ENCODE peak calls at places on chromosomes 12 and 14, in eight cellular contexts. One of them, this sample, is unnamed.

GRCh38 chr14:72924332-72924731 is 1.9 kb upstream of the DCAF4 start:
- DNase-seq in adrenal gland: no peak
- DNase-seq in NCI-H2081: no peak
- DNase-seq in OCI-LY7: no peak
- DNase-seq in D341Med: no peak
- DNase-seq in uterus: no peak
- DNase-seq in stimulated activated CD4-positive, alpha-beta T cell treated with anti-CD3 and anti-CD28 coated beads, Interleukin-15, amount 100 ng/mL, for 1 hour: no peak
- DNase-seq in activated CD4-positive, alpha-beta T cell treated with anti-CD3 and anti-CD28 coated beads, Interleukin-2, amount 10 ng/mL, durations not matched to agents 7 days and 5 days: no peak
- DNase-seq in this sample: no peak

GRCh38 chr14:92848941-92849340 is 54.8 kb downstream of the GOLGA5 start:
- DNase-seq in adrenal gland: no peak
- DNase-seq in NCI-H2081: peak
- DNase-seq in OCI-LY7: no peak
- DNase-seq in D341Med: no peak
- DNase-seq in uterus: no peak
- DNase-seq in stimulated activated CD4-positive, alpha-beta T cell treated with anti-CD3 and anti-CD28 coated beads, Interleukin-15, amount 100 ng/mL, for 1 hour: no peak
- DNase-seq in activated CD4-positive, alpha-beta T cell treated with anti-CD3 and anti-CD28 coated beads, Interleukin-2, amount 10 ng/mL, durations not matched to agents 7 days and 5 days: no peak
- DNase-seq in this sample: no peak

GRCh38 chr14:92659765-92660561 is 88.5 kb downstream of the LGMN start:
- DNase-seq in adrenal gland: peak
- DNase-seq in NCI-H2081: no peak
- DNase-seq in OCI-LY7: peak
- DNase-seq in D341Med: no peak
- DNase-seq in uterus: no peak
- DNase-seq in stimulated activated CD4-positive, alpha-beta T cell treated with anti-CD3 and anti-CD28 coated beads, Interleukin-15, amount 100 ng/mL, for 1 hour: no peak
- DNase-seq in activated CD4-positive, alpha-beta T cell treated with anti-CD3 and anti-CD28 coated beads, Interleukin-2, amount 10 ng/mL, durations not matched to agents 7 days and 5 days: no peak
- DNase-seq in this sample: no peak

GRCh38 chr12:96383991-96384390 is 16.2 kb downstream of the CDK17 start:
- DNase-seq in adrenal gland: no peak
- DNase-seq in NCI-H2081: no peak
- DNase-seq in OCI-LY7: no peak
- DNase-seq in D341Med: no peak
- DNase-seq in uterus: no peak
- DNase-seq in stimulated activated CD4-positive, alpha-beta T cell treated with anti-CD3 and anti-CD28 coated beads, Interleukin-15, amount 100 ng/mL, for 1 hour: no peak
- DNase-seq in activated CD4-positive, alpha-beta T cell treated with anti-CD3 and anti-CD28 coated beads, Interleukin-2, amount 10 ng/mL, durations not matched to agents 7 days and 5 days: no peak
- DNase-seq in this sample: no peak

GRCh38 chr12:81670759-81671158 is 88.4 kb downstream of the PPFIA2 start:
- DNase-seq in adrenal gland: no peak
- DNase-seq in NCI-H2081: no peak
- DNase-seq in OCI-LY7: no peak
- DNase-seq in D341Med: no peak
- DNase-seq in uterus: no peak
- DNase-seq in stimulated activated CD4-positive, alpha-beta T cell treated with anti-CD3 and anti-CD28 coated beads, Interleukin-15, amount 100 ng/mL, for 1 hour: no peak
- DNase-seq in activated CD4-positive, alpha-beta T cell treated with anti-CD3 and anti-CD28 coated beads, Interleukin-2, amount 10 ng/mL, durations not matched to agents 7 days and 5 days: no peak
- DNase-seq in this sample: no peak

GRCh38 chr12:103901518-103902173 is 28.6 kb upstream of the HSP90B1 start:
- DNase-seq in adrenal gland: no peak
- DNase-seq in NCI-H2081: peak
- DNase-seq in OCI-LY7: no peak
- DNase-seq in D341Med: no peak
- DNase-seq in uterus: no peak
- DNase-seq in stimulated activated CD4-positive, alpha-beta T cell treated with anti-CD3 and anti-CD28 coated beads, Interleukin-15, amount 100 ng/mL, for 1 hour: no peak
- DNase-seq in activated CD4-positive, alpha-beta T cell treated with anti-CD3 and anti-CD28 coated beads, Interleukin-2, amount 10 ng/mL, durations not matched to agents 7 days and 5 days: peak
- DNase-seq in this sample: peak

GRCh38 chr14:81366884-81367283 is 33.2 kb downstream of the STON2 start:
- DNase-seq in adrenal gland: no peak
- DNase-seq in NCI-H2081: no peak
- DNase-seq in OCI-LY7: no peak
- DNase-seq in D341Med: no peak
- DNase-seq in uterus: no peak
- DNase-seq in stimulated activated CD4-positive, alpha-beta T cell treated with anti-CD3 and anti-CD28 coated beads, Interleukin-15, amount 100 ng/mL, for 1 hour: no peak
- DNase-seq in activated CD4-positive, alpha-beta T cell treated with anti-CD3 and anti-CD28 coated beads, Interleukin-2, amount 10 ng/mL, durations not matched to agents 7 days and 5 days: no peak
- DNase-seq in this sample: no peak

GRCh38 chr14:104982548-104983230 is 2.9 kb upstream of the CLBA1 start:
- DNase-seq in adrenal gland: no peak
- DNase-seq in NCI-H2081: no peak
- DNase-seq in OCI-LY7: no peak
- DNase-seq in D341Med: no peak
- DNase-seq in uterus: no peak
- DNase-seq in stimulated activated CD4-positive, alpha-beta T cell treated with anti-CD3 and anti-CD28 coated beads, Interleukin-15, amount 100 ng/mL, for 1 hour: no peak
- DNase-seq in activated CD4-positive, alpha-beta T cell treated with anti-CD3 and anti-CD28 coated beads, Interleukin-2, amount 10 ng/mL, durations not matched to agents 7 days and 5 days: no peak
- DNase-seq in this sample: no peak

GRCh38 chr12:91877461-91878230 is 268.0 kb downstream of the BTG1 start:
- DNase-seq in adrenal gland: no peak
- DNase-seq in NCI-H2081: no peak
- DNase-seq in OCI-LY7: no peak
- DNase-seq in D341Med: no peak
- DNase-seq in uterus: no peak
- DNase-seq in stimulated activated CD4-positive, alpha-beta T cell treated with anti-CD3 and anti-CD28 coated beads, Interleukin-15, amount 100 ng/mL, for 1 hour: no peak
- DNase-seq in activated CD4-positive, alpha-beta T cell treated with anti-CD3 and anti-CD28 coated beads, Interleukin-2, amount 10 ng/mL, durations not matched to agents 7 days and 5 days: no peak
- DNase-seq in this sample: peak

GRCh38 chr12:105235299-105235746 is 651 bp downstream of the APPL2 start:
- DNase-seq in adrenal gland: no peak
- DNase-seq in NCI-H2081: peak
- DNase-seq in OCI-LY7: peak
- DNase-seq in D341Med: no peak
- DNase-seq in uterus: no peak
- DNase-seq in stimulated activated CD4-positive, alpha-beta T cell treated with anti-CD3 and anti-CD28 coated beads, Interleukin-15, amount 100 ng/mL, for 1 hour: no peak
- DNase-seq in activated CD4-positive, alpha-beta T cell treated with anti-CD3 and anti-CD28 coated beads, Interleukin-2, amount 10 ng/mL, durations not matched to agents 7 days and 5 days: no peak
- DNase-seq in this sample: no peak

GRCh38 chr12:52584156-52584682 is 10.6 kb upstream of the KRT74 start:
- DNase-seq in adrenal gland: no peak
- DNase-seq in NCI-H2081: no peak
- DNase-seq in OCI-LY7: no peak
- DNase-seq in D341Med: no peak
- DNase-seq in uterus: no peak
- DNase-seq in stimulated activated CD4-positive, alpha-beta T cell treated with anti-CD3 and anti-CD28 coated beads, Interleukin-15, amount 100 ng/mL, for 1 hour: no peak
- DNase-seq in activated CD4-positive, alpha-beta T cell treated with anti-CD3 and anti-CD28 coated beads, Interleukin-2, amount 10 ng/mL, durations not matched to agents 7 days and 5 days: no peak
- DNase-seq in this sample: no peak

GRCh38 chr14:36451346-36452065 is 68.5 kb downstream of the NKX2-1 start:
- DNase-seq in adrenal gland: no peak
- DNase-seq in NCI-H2081: no peak
- DNase-seq in OCI-LY7: no peak
- DNase-seq in D341Med: no peak
- DNase-seq in uterus: no peak
- DNase-seq in stimulated activated CD4-positive, alpha-beta T cell treated with anti-CD3 and anti-CD28 coated beads, Interleukin-15, amount 100 ng/mL, for 1 hour: no peak
- DNase-seq in activated CD4-positive, alpha-beta T cell treated with anti-CD3 and anti-CD28 coated beads, Interleukin-2, amount 10 ng/mL, durations not matched to agents 7 days and 5 days: no peak
- DNase-seq in this sample: no peak

GRCh38 chr12:120495189-120495722 is 657 bp upstream of the DYNLL1 start:
- DNase-seq in adrenal gland: no peak
- DNase-seq in NCI-H2081: no peak
- DNase-seq in OCI-LY7: no peak
- DNase-seq in D341Med: no peak
- DNase-seq in uterus: peak
- DNase-seq in stimulated activated CD4-positive, alpha-beta T cell treated with anti-CD3 and anti-CD28 coated beads, Interleukin-15, amount 100 ng/mL, for 1 hour: no peak
- DNase-seq in activated CD4-positive, alpha-beta T cell treated with anti-CD3 and anti-CD28 coated beads, Interleukin-2, amount 10 ng/mL, durations not matched to agents 7 days and 5 days: no peak
- DNase-seq in this sample: no peak

GRCh38 chr14:35879654-35880249 is 53.6 kb downstream of the BRMS1L start:
- DNase-seq in adrenal gland: no peak
- DNase-seq in NCI-H2081: no peak
- DNase-seq in OCI-LY7: peak
- DNase-seq in D341Med: no peak
- DNase-seq in uterus: no peak
- DNase-seq in stimulated activated CD4-positive, alpha-beta T cell treated with anti-CD3 and anti-CD28 coated beads, Interleukin-15, amount 100 ng/mL, for 1 hour: no peak
- DNase-seq in activated CD4-positive, alpha-beta T cell treated with anti-CD3 and anti-CD28 coated beads, Interleukin-2, amount 10 ng/mL, durations not matched to agents 7 days and 5 days: no peak
- DNase-seq in this sample: peak

GRCh38 chr12:78865297-78865955 is 852 bp downstream of the SYT1 start:
- DNase-seq in adrenal gland: no peak
- DNase-seq in NCI-H2081: peak
- DNase-seq in OCI-LY7: no peak
- DNase-seq in D341Med: no peak
- DNase-seq in uterus: no peak
- DNase-seq in stimulated activated CD4-positive, alpha-beta T cell treated with anti-CD3 and anti-CD28 coated beads, Interleukin-15, amount 100 ng/mL, for 1 hour: no peak
- DNase-seq in activated CD4-positive, alpha-beta T cell treated with anti-CD3 and anti-CD28 coated beads, Interleukin-2, amount 10 ng/mL, durations not matched to agents 7 days and 5 days: no peak
- DNase-seq in this sample: no peak

GRCh38 chr12:16299403-16299802 is 21.9 kb upstream of the SLC15A5 start:
- DNase-seq in adrenal gland: no peak
- DNase-seq in NCI-H2081: no peak
- DNase-seq in OCI-LY7: no peak
- DNase-seq in D341Med: no peak
- DNase-seq in uterus: no peak
- DNase-seq in stimulated activated CD4-positive, alpha-beta T cell treated with anti-CD3 and anti-CD28 coated beads, Interleukin-15, amount 100 ng/mL, for 1 hour: no peak
- DNase-seq in activated CD4-positive, alpha-beta T cell treated with anti-CD3 and anti-CD28 coated beads, Interleukin-2, amount 10 ng/mL, durations not matched to agents 7 days and 5 days: no peak
- DNase-seq in this sample: no peak

GRCh38 chr12:65656904-65657351 is 167.4 kb upstream of the HMGA2 start:
- DNase-seq in adrenal gland: no peak
- DNase-seq in NCI-H2081: no peak
- DNase-seq in OCI-LY7: no peak
- DNase-seq in D341Med: no peak
- DNase-seq in uterus: no peak
- DNase-seq in stimulated activated CD4-positive, alpha-beta T cell treated with anti-CD3 and anti-CD28 coated beads, Interleukin-15, amount 100 ng/mL, for 1 hour: no peak
- DNase-seq in activated CD4-positive, alpha-beta T cell treated with anti-CD3 and anti-CD28 coated beads, Interleukin-2, amount 10 ng/mL, durations not matched to agents 7 days and 5 days: no peak
- DNase-seq in this sample: no peak

GRCh38 chr14:91374897-91375747 is 42.5 kb downstream of the CCDC88C start:
- DNase-seq in adrenal gland: no peak
- DNase-seq in NCI-H2081: peak
- DNase-seq in OCI-LY7: peak
- DNase-seq in D341Med: peak
- DNase-seq in uterus: no peak
- DNase-seq in stimulated activated CD4-positive, alpha-beta T cell treated with anti-CD3 and anti-CD28 coated beads, Interleukin-15, amount 100 ng/mL, for 1 hour: no peak
- DNase-seq in activated CD4-positive, alpha-beta T cell treated with anti-CD3 and anti-CD28 coated beads, Interleukin-2, amount 10 ng/mL, durations not matched to agents 7 days and 5 days: no peak
- DNase-seq in this sample: peak

GRCh38 chr12:23084236-23084995 is 459.4 kb downstream of the ETNK1 start:
- DNase-seq in adrenal gland: no peak
- DNase-seq in NCI-H2081: peak
- DNase-seq in OCI-LY7: no peak
- DNase-seq in D341Med: no peak
- DNase-seq in uterus: no peak
- DNase-seq in stimulated activated CD4-positive, alpha-beta T cell treated with anti-CD3 and anti-CD28 coated beads, Interleukin-15, amount 100 ng/mL, for 1 hour: no peak
- DNase-seq in activated CD4-positive, alpha-beta T cell treated with anti-CD3 and anti-CD28 coated beads, Interleukin-2, amount 10 ng/mL, durations not matched to agents 7 days and 5 days: no peak
- DNase-seq in this sample: no peak

GRCh38 chr12:76020281-76020680 is 11.3 kb downstream of the PHLDA1 start:
- DNase-seq in adrenal gland: peak
- DNase-seq in NCI-H2081: no peak
- DNase-seq in OCI-LY7: no peak
- DNase-seq in D341Med: no peak
- DNase-seq in uterus: no peak
- DNase-seq in stimulated activated CD4-positive, alpha-beta T cell treated with anti-CD3 and anti-CD28 coated beads, Interleukin-15, amount 100 ng/mL, for 1 hour: peak
- DNase-seq in activated CD4-positive, alpha-beta T cell treated with anti-CD3 and anti-CD28 coated beads, Interleukin-2, amount 10 ng/mL, durations not matched to agents 7 days and 5 days: peak
- DNase-seq in this sample: peak

GRCh38 chr14:94936411-94936892 is 166.5 kb upstream of the GSC start:
- DNase-seq in adrenal gland: peak
- DNase-seq in NCI-H2081: peak
- DNase-seq in OCI-LY7: no peak
- DNase-seq in D341Med: peak
- DNase-seq in uterus: peak
- DNase-seq in stimulated activated CD4-positive, alpha-beta T cell treated with anti-CD3 and anti-CD28 coated beads, Interleukin-15, amount 100 ng/mL, for 1 hour: no peak
- DNase-seq in activated CD4-positive, alpha-beta T cell treated with anti-CD3 and anti-CD28 coated beads, Interleukin-2, amount 10 ng/mL, durations not matched to agents 7 days and 5 days: no peak
- DNase-seq in this sample: no peak

GRCh38 chr14:67172520-67172919 is 16.7 kb upstream of the GARIN2 start:
- DNase-seq in adrenal gland: no peak
- DNase-seq in NCI-H2081: no peak
- DNase-seq in OCI-LY7: no peak
- DNase-seq in D341Med: no peak
- DNase-seq in uterus: no peak
- DNase-seq in stimulated activated CD4-positive, alpha-beta T cell treated with anti-CD3 and anti-CD28 coated beads, Interleukin-15, amount 100 ng/mL, for 1 hour: no peak
- DNase-seq in activated CD4-positive, alpha-beta T cell treated with anti-CD3 and anti-CD28 coated beads, Interleukin-2, amount 10 ng/mL, durations not matched to agents 7 days and 5 days: no peak
- DNase-seq in this sample: no peak

GRCh38 chr12:22447223-22447622 is 97.1 kb downstream of the C2CD5 start:
- DNase-seq in adrenal gland: no peak
- DNase-seq in NCI-H2081: peak
- DNase-seq in OCI-LY7: no peak
- DNase-seq in D341Med: peak
- DNase-seq in uterus: no peak
- DNase-seq in stimulated activated CD4-positive, alpha-beta T cell treated with anti-CD3 and anti-CD28 coated beads, Interleukin-15, amount 100 ng/mL, for 1 hour: no peak
- DNase-seq in activated CD4-positive, alpha-beta T cell treated with anti-CD3 and anti-CD28 coated beads, Interleukin-2, amount 10 ng/mL, durations not matched to agents 7 days and 5 days: no peak
- DNase-seq in this sample: no peak

GRCh38 chr12:65534105-65534841 is 255.8 kb downstream of the MSRB3 start:
- DNase-seq in adrenal gland: no peak
- DNase-seq in NCI-H2081: no peak
- DNase-seq in OCI-LY7: no peak
- DNase-seq in D341Med: no peak
- DNase-seq in uterus: no peak
- DNase-seq in stimulated activated CD4-positive, alpha-beta T cell treated with anti-CD3 and anti-CD28 coated beads, Interleukin-15, amount 100 ng/mL, for 1 hour: no peak
- DNase-seq in activated CD4-positive, alpha-beta T cell treated with anti-CD3 and anti-CD28 coated beads, Interleukin-2, amount 10 ng/mL, durations not matched to agents 7 days and 5 days: no peak
- DNase-seq in this sample: no peak

GRCh38 chr12:123388948-123389559 is 5.1 kb downstream of the KMT5A start:
- DNase-seq in adrenal gland: no peak
- DNase-seq in NCI-H2081: no peak
- DNase-seq in OCI-LY7: no peak
- DNase-seq in D341Med: peak
- DNase-seq in uterus: no peak
- DNase-seq in stimulated activated CD4-positive, alpha-beta T cell treated with anti-CD3 and anti-CD28 coated beads, Interleukin-15, amount 100 ng/mL, for 1 hour: peak
- DNase-seq in activated CD4-positive, alpha-beta T cell treated with anti-CD3 and anti-CD28 coated beads, Interleukin-2, amount 10 ng/mL, durations not matched to agents 7 days and 5 days: no peak
- DNase-seq in this sample: no peak

GRCh38 chr14:57461777-57462320 is 31.8 kb downstream of the CCDC198 start:
- DNase-seq in adrenal gland: no peak
- DNase-seq in NCI-H2081: no peak
- DNase-seq in OCI-LY7: no peak
- DNase-seq in D341Med: no peak
- DNase-seq in uterus: no peak
- DNase-seq in stimulated activated CD4-positive, alpha-beta T cell treated with anti-CD3 and anti-CD28 coated beads, Interleukin-15, amount 100 ng/mL, for 1 hour: no peak
- DNase-seq in activated CD4-positive, alpha-beta T cell treated with anti-CD3 and anti-CD28 coated beads, Interleukin-2, amount 10 ng/mL, durations not matched to agents 7 days and 5 days: no peak
- DNase-seq in this sample: no peak

GRCh38 chr12:124883263-124883876 is 19.7 kb upstream of the SCARB1 start:
- DNase-seq in adrenal gland: peak
- DNase-seq in NCI-H2081: no peak
- DNase-seq in OCI-LY7: peak
- DNase-seq in D341Med: no peak
- DNase-seq in uterus: no peak
- DNase-seq in stimulated activated CD4-positive, alpha-beta T cell treated with anti-CD3 and anti-CD28 coated beads, Interleukin-15, amount 100 ng/mL, for 1 hour: no peak
- DNase-seq in activated CD4-positive, alpha-beta T cell treated with anti-CD3 and anti-CD28 coated beads, Interleukin-2, amount 10 ng/mL, durations not matched to agents 7 days and 5 days: no peak
- DNase-seq in this sample: no peak

GRCh38 chr12:24042651-24043050 is 93.2 kb upstream of the SOX5 start:
- DNase-seq in adrenal gland: no peak
- DNase-seq in NCI-H2081: no peak
- DNase-seq in OCI-LY7: no peak
- DNase-seq in D341Med: no peak
- DNase-seq in uterus: no peak
- DNase-seq in stimulated activated CD4-positive, alpha-beta T cell treated with anti-CD3 and anti-CD28 coated beads, Interleukin-15, amount 100 ng/mL, for 1 hour: no peak
- DNase-seq in activated CD4-positive, alpha-beta T cell treated with anti-CD3 and anti-CD28 coated beads, Interleukin-2, amount 10 ng/mL, durations not matched to agents 7 days and 5 days: no peak
- DNase-seq in this sample: no peak

GRCh38 chr12:50257226-50258166 is 25.8 kb downstream of the LIMA1 start:
- DNase-seq in adrenal gland: no peak
- DNase-seq in NCI-H2081: no peak
- DNase-seq in OCI-LY7: peak
- DNase-seq in D341Med: no peak
- DNase-seq in uterus: peak
- DNase-seq in stimulated activated CD4-positive, alpha-beta T cell treated with anti-CD3 and anti-CD28 coated beads, Interleukin-15, amount 100 ng/mL, for 1 hour: no peak
- DNase-seq in activated CD4-positive, alpha-beta T cell treated with anti-CD3 and anti-CD28 coated beads, Interleukin-2, amount 10 ng/mL, durations not matched to agents 7 days and 5 days: no peak
- DNase-seq in this sample: no peak

GRCh38 chr12:27343255-27344000 is 10.8 kb downstream of the BMAL2 start:
- DNase-seq in adrenal gland: no peak
- DNase-seq in NCI-H2081: no peak
- DNase-seq in OCI-LY7: no peak
- DNase-seq in D341Med: no peak
- DNase-seq in uterus: no peak
- DNase-seq in stimulated activated CD4-positive, alpha-beta T cell treated with anti-CD3 and anti-CD28 coated beads, Interleukin-15, amount 100 ng/mL, for 1 hour: no peak
- DNase-seq in activated CD4-positive, alpha-beta T cell treated with anti-CD3 and anti-CD28 coated beads, Interleukin-2, amount 10 ng/mL, durations not matched to agents 7 days and 5 days: no peak
- DNase-seq in this sample: no peak

GRCh38 chr14:104332634-104333270 is 194.4 kb downstream of the KIF26A start:
- DNase-seq in adrenal gland: no peak
- DNase-seq in NCI-H2081: no peak
- DNase-seq in OCI-LY7: no peak
- DNase-seq in D341Med: no peak
- DNase-seq in uterus: no peak
- DNase-seq in stimulated activated CD4-positive, alpha-beta T cell treated with anti-CD3 and anti-CD28 coated beads, Interleukin-15, amount 100 ng/mL, for 1 hour: no peak
- DNase-seq in activated CD4-positive, alpha-beta T cell treated with anti-CD3 and anti-CD28 coated beads, Interleukin-2, amount 10 ng/mL, durations not matched to agents 7 days and 5 days: no peak
- DNase-seq in this sample: no peak

GRCh38 chr12:4539167-4539870 is 629 bp downstream of the RAD51AP1 start:
- DNase-seq in adrenal gland: no peak
- DNase-seq in NCI-H2081: no peak
- DNase-seq in OCI-LY7: no peak
- DNase-seq in D341Med: no peak
- DNase-seq in uterus: no peak
- DNase-seq in stimulated activated CD4-positive, alpha-beta T cell treated with anti-CD3 and anti-CD28 coated beads, Interleukin-15, amount 100 ng/mL, for 1 hour: no peak
- DNase-seq in activated CD4-positive, alpha-beta T cell treated with anti-CD3 and anti-CD28 coated beads, Interleukin-2, amount 10 ng/mL, durations not matched to agents 7 days and 5 days: no peak
- DNase-seq in this sample: no peak

GRCh38 chr12:76669981-76670380 is 93.9 kb upstream of the ZDHHC17 start:
- DNase-seq in adrenal gland: no peak
- DNase-seq in NCI-H2081: no peak
- DNase-seq in OCI-LY7: no peak
- DNase-seq in D341Med: no peak
- DNase-seq in uterus: no peak
- DNase-seq in stimulated activated CD4-positive, alpha-beta T cell treated with anti-CD3 and anti-CD28 coated beads, Interleukin-15, amount 100 ng/mL, for 1 hour: no peak
- DNase-seq in activated CD4-positive, alpha-beta T cell treated with anti-CD3 and anti-CD28 coated beads, Interleukin-2, amount 10 ng/mL, durations not matched to agents 7 days and 5 days: no peak
- DNase-seq in this sample: no peak

GRCh38 chr14:101960225-101960624 is 4.1 kb upstream of the DYNC1H1 start:
- DNase-seq in adrenal gland: peak
- DNase-seq in NCI-H2081: peak
- DNase-seq in OCI-LY7: peak
- DNase-seq in D341Med: no peak
- DNase-seq in uterus: no peak
- DNase-seq in stimulated activated CD4-positive, alpha-beta T cell treated with anti-CD3 and anti-CD28 coated beads, Interleukin-15, amount 100 ng/mL, for 1 hour: no peak
- DNase-seq in activated CD4-positive, alpha-beta T cell treated with anti-CD3 and anti-CD28 coated beads, Interleukin-2, amount 10 ng/mL, durations not matched to agents 7 days and 5 days: peak
- DNase-seq in this sample: no peak

This sample was measured in CD4-positive, alpha-beta memory T cell.